ENCODE peak calls at places on chromosomes 5 and 9, in eight cellular contexts. G, L, Z, C, F, S, O and Q are unnamed samples.

GRCh38 chr9:82369251-82369945 is 380.8 kb downstream of the SPATA31D1 start:
- DNase-seq in Z (no peak), C (no peak), O (no peak), S (no peak), G (no peak), L (no peak), F (no peak), Q (no peak)

GRCh38 chr5:17365756-17366155 is 132.3 kb upstream of the TAF11L2 start:
- DNase-seq in C (no peak), S (no peak), O (no peak), F (no peak), G (no peak), L (peak; percentile 89), Z (no peak), Q (no peak)

GRCh38 chr5:142151436-142152382 is 43.1 kb downstream of the NDFIP1 start:
- DNase-seq in L (peak; percentile 89), C (no peak), O (peak; percentile 63), G (peak; percentile 57), S (peak; percentile 36), Z (no peak), F (peak; percentile 76), Q (peak; percentile 73)

GRCh38 chr5:41856644-41857491 is 13.4 kb downstream of the OXCT1 start:
- DNase-seq in C (no peak), G (peak; percentile 64), Z (no peak), L (peak; percentile 73), S (no peak), F (peak; percentile 74), O (peak; percentile 58), Q (no peak)

GRCh38 chr9:38017149-38017884 is 51.7 kb downstream of the SHB start:
- DNase-seq in Z (peak; percentile 97), F (no peak), S (peak; percentile 84), O (no peak), L (peak; percentile 62), C (peak; percentile 69), G (peak; percentile 85), Q (no peak)

GRCh38 chr9:5895782-5896181 is 5.1 kb downstream of the MLANA start:
- DNase-seq in S (no peak), Z (no peak), L (no peak), F (no peak), C (no peak), G (no peak), O (no peak), Q (no peak)

GRCh38 chr5:177194278-177194677 is 60.7 kb downstream of the NSD1 start:
- DNase-seq in Z (peak; percentile 2), S (no peak), G (no peak), L (peak; percentile 94), F (no peak), O (peak; percentile 81), C (no peak), Q (no peak)

GRCh38 chr9:127518091-127518856 is 67.0 kb downstream of the LRSAM1 start:
- DNase-seq in G (no peak), C (no peak), O (no peak), Z (no peak), F (no peak), L (no peak), S (no peak), Q (no peak)

GRCh38 chr5:89638871-89639270 is 755.9 kb upstream of the MEF2C start:
- DNase-seq in C (no peak), F (no peak), Z (no peak), S (no peak), G (no peak), O (no peak), L (no peak), Q (no peak)

GRCh38 chr9:82601272-82601835 is 461.6 kb downstream of the RASEF start:
- DNase-seq in Z (no peak), F (no peak), G (no peak), C (no peak), S (no peak), O (no peak), L (peak; percentile 74), Q (no peak)

GRCh38 chr5:14849516-14850294 is 21.9 kb downstream of the ANKH start:
- DNase-seq in F (no peak), O (no peak), Z (no peak), L (no peak), S (no peak), C (peak; percentile 4), G (no peak), Q (no peak)

GRCh38 chr5:9009931-9010652 is 535.8 kb downstream of the SEMA5A start:
- DNase-seq in L (peak; percentile 18), G (no peak), Z (no peak), O (no peak), C (no peak), S (no peak), F (no peak), Q (no peak)

GRCh38 chr5:61409568-61409967 is 77.5 kb downstream of the ZSWIM6 start:
- DNase-seq in L (peak; percentile 96), O (peak; percentile 79), F (no peak), G (no peak), Z (no peak), S (no peak), C (no peak), Q (no peak)

GRCh38 chr9:137669261-137669672 is 50.5 kb downstream of the EHMT1 start:
- DNase-seq in S (no peak), Z (no peak), L (no peak), F (peak; percentile 36), O (no peak), G (no peak), C (no peak), Q (no peak)

DNA sequence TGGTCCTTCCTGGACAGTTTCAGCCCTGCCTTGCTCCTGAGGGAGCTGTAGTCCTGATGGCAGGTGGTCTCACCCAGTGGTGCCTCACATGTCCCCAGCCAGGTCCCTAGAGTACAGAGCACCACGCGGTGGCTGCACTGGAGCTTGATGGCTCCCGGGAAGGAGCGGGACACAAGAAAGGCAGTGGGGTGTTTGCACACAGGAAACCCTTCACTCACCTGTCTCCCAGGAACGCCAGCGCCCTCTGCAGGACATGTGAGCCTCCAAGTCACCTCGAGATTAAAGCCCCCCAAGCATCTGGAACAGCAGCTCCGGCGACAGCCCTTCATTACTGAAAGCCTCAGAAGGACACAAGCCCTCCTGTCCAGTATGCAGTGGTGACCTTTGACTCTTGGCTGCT is 19.9 kb upstream of the TMEM250 start:
- DNase-seq in S (no peak), Z (peak; percentile 66), G (no peak), O (peak; percentile 63), L (no peak), F (peak; percentile 64), C (no peak), Q (peak; percentile 61)
- TF ChIP-seq CTCF in S (no peak), Z (peak; percentile 78), G (no peak), O (peak; percentile 79), L (no peak), F (peak; percentile 66), C (no peak), Q (no peak)

DNA sequence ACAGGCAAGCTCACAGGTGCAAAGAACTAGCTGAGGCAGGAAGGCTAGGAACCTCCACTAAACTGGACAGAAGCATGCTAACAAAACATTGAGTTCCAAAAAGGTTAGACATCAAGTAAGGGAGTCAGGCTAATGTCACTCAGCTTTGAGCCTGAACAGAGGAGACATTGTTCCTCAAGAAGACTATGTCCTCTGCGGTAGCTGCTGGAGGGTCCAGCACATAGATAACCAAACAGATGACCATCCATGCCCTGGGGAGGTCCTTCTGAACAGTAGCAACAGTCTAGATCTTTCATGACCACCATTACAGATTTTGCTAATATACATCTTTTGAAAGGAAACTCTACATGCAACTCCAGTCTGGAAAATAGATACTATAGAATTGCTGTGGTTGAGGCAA is 57.7 kb downstream of the CYSTM1 start:
- DNase-seq in F (no peak), Z (no peak), O (no peak), C (no peak), G (no peak), L (no peak), S (no peak), Q (no peak)
- TF ChIP-seq POLR2A in F (no peak), Z (no peak), O (no peak), C (no peak), G (no peak), L (no peak), S (no peak), Q (no peak)

GRCh38 chr5:74940782-74941363 is 74.7 kb upstream of the FAM169A start:
- DNase-seq in G (no peak), C (no peak), L (no peak), O (no peak), F (no peak), S (no peak), Z (no peak), Q (no peak)

GRCh38 chr5:74938250-74938649 is 72.1 kb upstream of the FAM169A start:
- DNase-seq in G (no peak), O (no peak), S (no peak), F (peak; percentile 59), C (no peak), Z (no peak), L (peak; percentile 40), Q (no peak)

GRCh38 chr5:74935752-74936091 is 69.5 kb upstream of the FAM169A start:
- DNase-seq in G (no peak), S (no peak), O (no peak), L (no peak), C (no peak), F (no peak), Z (no peak), Q (no peak)

GRCh38 chr5:74934949-74935751 is 69.0 kb upstream of the FAM169A start:
- DNase-seq in C (no peak), O (peak; percentile 38), F (peak; percentile 19), L (peak; percentile 50), S (no peak), Z (no peak), G (no peak), Q (peak; percentile 56)
- TF ChIP-seq CTCF in C (peak; percentile 17), O (peak; percentile 59), F (peak; percentile 26), L (peak; percentile 38), S (no peak), Z (no peak), G (no peak), Q (peak; percentile 70)

GRCh38 chr5:98774192-98775046 is 956 bp downstream of the RGMB start:
- DNase-seq in G (peak; percentile 80), S (peak; percentile 50), Z (no peak), F (peak; percentile 44), O (no peak), L (peak; percentile 74), C (peak; percentile 94), Q (peak; percentile 65)
- TF ChIP-seq POLR2A in G (peak; percentile 15), S (no peak), Z (no peak), F (no peak), O (no peak), L (peak; percentile 26), C (no peak), Q (no peak)

DNA sequence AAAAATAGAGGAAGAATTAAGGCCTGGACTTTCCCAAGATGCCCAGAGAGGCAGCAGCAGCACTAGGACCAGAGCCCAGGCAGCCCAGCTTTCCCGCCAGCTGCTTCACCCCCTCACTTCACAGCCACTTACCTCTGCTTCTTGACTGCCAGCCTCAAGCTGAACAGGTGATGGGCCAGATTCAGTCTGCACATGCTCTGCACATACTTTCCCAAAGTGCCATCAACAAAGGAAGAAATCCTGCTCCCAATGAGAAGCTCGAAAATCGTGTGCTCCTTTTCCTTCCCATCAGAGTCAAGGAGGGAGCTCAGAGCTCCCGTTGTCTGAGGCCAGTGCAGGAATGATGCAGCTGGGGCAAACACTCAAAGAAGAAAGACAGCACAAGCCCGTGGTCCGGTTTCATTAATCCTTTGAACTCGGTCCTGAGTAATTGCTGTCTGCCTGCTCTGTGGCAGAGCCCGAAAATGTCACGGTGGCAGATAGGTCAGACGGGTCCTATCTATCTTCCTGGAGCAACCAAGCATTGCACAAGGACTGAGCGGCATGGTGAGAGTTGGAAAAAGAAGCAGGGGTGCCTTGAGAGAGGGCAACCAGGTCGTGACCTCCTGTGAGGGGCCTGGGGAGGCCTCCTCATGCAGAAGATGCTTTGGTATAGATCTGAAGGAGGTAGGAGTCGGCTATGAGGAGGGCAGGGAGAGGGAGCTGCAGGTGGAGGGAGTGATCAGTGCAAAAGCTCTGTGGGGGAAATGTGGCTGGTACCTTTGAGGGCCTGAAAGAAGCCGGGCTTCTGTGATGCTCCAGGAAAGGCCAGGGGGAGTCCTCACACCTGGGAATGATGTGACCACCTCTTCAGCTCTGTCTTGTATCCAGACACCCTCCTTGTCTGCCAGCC is 3.8 kb upstream of the SLC25A48 start:
- DNase-seq in C (no peak), Z (no peak), G (no peak), S (no peak), F (no peak), O (no peak), L (no peak), Q (no peak)
- TF ChIP-seq CTCF in C (no peak), Z (no peak), G (no peak), S (no peak), F (no peak), O (no peak), L (no peak), Q (no peak)